ENCODE peak calls at places on chromosomes 5 and 9, in ten cellular contexts. G is CD8-positive, alpha-beta T cell; T is left ventricle myocardium inferior; H is epithelial cell of esophagus; O is fibroblast of lung; X is IMR-90; V is K562; I is foreskin fibroblast; Q is HFF-Myc; L is AG04450. C is an unnamed sample.

GRCh38 chr5:96431376-96432244 is 1.4 kb downstream of the PCSK1 start:
- DNase-seq in G (no peak), T (no peak), H (peak; percentile 30), O (peak; percentile 22), X (peak; percentile 35), V (peak; percentile 38), I (peak; percentile 50), Q (peak; percentile 7), L (no peak), C (no peak)

GRCh38 chr5:121164632-121165031 is 687.0 kb upstream of the FTMT start:
- DNase-seq in G (no peak), T (no peak), H (no peak), O (no peak), X (no peak), V (peak; percentile 21), I (no peak), Q (no peak), L (no peak), C (no peak)

GRCh38 chr5:174371600-174372094 is 326.1 kb downstream of the NSG2 start:
- DNase-seq in G (no peak), T (no peak), H (no peak), O (no peak), X (no peak), V (peak; percentile 8), I (no peak), Q (peak; percentile 70), L (no peak), C (no peak)

GRCh38 chr9:87872079-87872624 is 10.5 kb upstream of the SPATA31E1 start:
- DNase-seq in G (no peak), T (no peak), H (no peak), O (peak; percentile 38), X (peak; percentile 36), V (no peak), I (no peak), Q (no peak), L (no peak), C (no peak)

GRCh38 chr9:125172351-125172750 is 17.3 kb downstream of the PPP6C start:
- DNase-seq in G (no peak), T (no peak), H (no peak), O (peak; percentile 47), X (no peak), V (no peak), I (no peak), Q (peak; percentile 44), L (no peak), C (no peak)

GRCh38 chr9:131410051-131410491 is 16.2 kb downstream of the PRRC2B start:
- DNase-seq in G (no peak), T (no peak), H (no peak), O (peak; percentile 72), X (peak; percentile 55), V (no peak), I (peak; percentile 48), Q (no peak), L (no peak), C (no peak)

GRCh38 chr5:132250547-132250946 is 6.9 kb upstream of the PDLIM4 start:
- DNase-seq in G (no peak), T (no peak), H (no peak), O (no peak), X (no peak), V (no peak), I (no peak), Q (no peak), L (no peak), C (no peak)

GRCh38 chr5:71528206-71528605 is 58.9 kb upstream of the MCCC2 start:
- DNase-seq in G (no peak), T (no peak), H (peak; percentile 11), O (peak; percentile 10), X (peak; percentile 46), V (no peak), I (peak; percentile 2), Q (no peak), L (no peak), C (no peak)

DNA sequence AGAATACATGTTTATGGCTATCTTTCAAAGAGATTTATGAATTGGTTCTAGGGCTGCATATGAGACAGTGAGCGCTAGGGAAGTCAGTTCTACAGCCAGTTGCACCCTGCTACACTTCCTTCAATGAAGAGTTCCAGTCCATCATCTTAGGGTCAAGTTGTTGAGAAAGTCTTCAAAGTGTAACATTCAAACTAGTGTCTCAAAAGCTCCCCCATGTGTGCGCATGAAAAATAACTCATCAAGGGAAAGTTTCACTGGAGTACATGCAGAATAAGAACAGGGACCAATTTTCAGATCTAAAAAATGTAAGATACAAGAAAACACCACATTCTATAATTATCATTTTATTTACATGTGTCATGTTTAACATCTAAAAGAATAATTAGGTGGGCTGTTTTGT is 317.2 kb downstream of the DEPDC1B start:
- DNase-seq in G (no peak), T (no peak), H (peak; percentile 46), O (peak; percentile 52), X (peak; percentile 20), V (peak; percentile 10), I (peak; percentile 16), Q (peak; percentile 32), L (no peak), C (peak; percentile 15)
- TF ChIP-seq CTCF in G (no peak), T (peak; percentile 11), H (peak; percentile 45), O (peak; percentile 39), X (peak; percentile 23), V (no peak), I (peak; percentile 49), Q (peak; percentile 33), L (peak; percentile 28), C (peak; percentile 74)

GRCh38 chr5:128537999-128538248 is at the start of gene FBN2:
- DNase-seq in G (no peak), T (no peak), H (no peak), O (no peak), X (no peak), V (no peak), I (no peak), Q (no peak), L (no peak), C (no peak)

GRCh38 chr5:128537306-128537998 is 593 bp downstream of the FBN2 start:
- DNase-seq in G (no peak), T (peak; percentile 23), H (peak; percentile 67), O (peak; percentile 64), X (peak; percentile 55), V (no peak), I (peak; percentile 64), Q (no peak), L (no peak), C (no peak)

GRCh38 chr5:128535225-128535624 is 2.8 kb downstream of the FBN2 start:
- DNase-seq in G (no peak), T (no peak), H (no peak), O (no peak), X (no peak), V (no peak), I (no peak), Q (no peak), L (no peak), C (no peak)

GRCh38 chr5:128536861-128537305 is 1.2 kb downstream of the FBN2 start:
- DNase-seq in G (no peak), T (no peak), H (peak; percentile 59), O (peak; percentile 40), X (peak; percentile 30), V (no peak), I (peak; percentile 40), Q (no peak), L (no peak), C (no peak)

DNA sequence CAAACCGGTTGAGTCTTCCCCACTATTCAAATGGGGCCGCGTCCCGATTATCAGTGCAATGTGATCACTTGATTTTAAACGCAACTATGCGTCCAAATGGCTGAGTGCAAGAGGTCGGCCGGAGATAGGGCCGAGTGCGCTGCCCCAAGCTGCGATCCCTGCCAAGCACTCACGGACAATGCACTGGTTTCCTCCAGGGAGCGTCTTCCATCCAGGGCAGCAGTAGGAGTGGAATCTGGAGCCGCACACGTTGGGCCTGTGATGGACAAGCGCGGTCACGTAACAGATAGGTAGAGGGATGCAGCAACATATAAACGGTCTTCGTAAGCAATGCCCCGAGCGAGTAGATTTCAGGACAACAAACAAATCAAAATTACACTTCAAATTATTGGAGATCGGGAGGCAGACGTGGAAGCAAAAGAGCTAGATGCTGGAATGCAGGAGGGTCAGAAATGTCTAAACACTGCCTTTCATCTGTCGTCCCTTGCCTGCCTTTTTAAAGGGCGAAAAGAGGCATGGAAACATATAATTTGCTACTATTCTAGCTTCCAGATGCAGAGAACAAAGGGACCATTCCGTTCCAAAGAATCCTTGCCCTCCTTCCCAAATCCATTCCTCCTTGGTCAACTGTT is 1.7 kb downstream of the FBN2 start:
- DNase-seq in G (no peak), T (peak; percentile 14), H (no peak), O (peak; percentile 8), X (peak; percentile 17), V (no peak), I (peak; percentile 16), Q (no peak), L (no peak), C (no peak)
- H3K4me3 ChIP-seq in G (no peak overlapping the region), T (peak overlapping the region; percentile 76), H (peak overlapping the region; percentile 59), O (peak overlapping the region; percentile 72), X (peak overlapping the region; percentile 81), V (no peak overlapping the region), I (peak overlapping the region; percentile 93), Q (peak overlapping the region; percentile 89), L (peak overlapping the region; percentile 70), C (peak overlapping the region; percentile 61)

DNA sequence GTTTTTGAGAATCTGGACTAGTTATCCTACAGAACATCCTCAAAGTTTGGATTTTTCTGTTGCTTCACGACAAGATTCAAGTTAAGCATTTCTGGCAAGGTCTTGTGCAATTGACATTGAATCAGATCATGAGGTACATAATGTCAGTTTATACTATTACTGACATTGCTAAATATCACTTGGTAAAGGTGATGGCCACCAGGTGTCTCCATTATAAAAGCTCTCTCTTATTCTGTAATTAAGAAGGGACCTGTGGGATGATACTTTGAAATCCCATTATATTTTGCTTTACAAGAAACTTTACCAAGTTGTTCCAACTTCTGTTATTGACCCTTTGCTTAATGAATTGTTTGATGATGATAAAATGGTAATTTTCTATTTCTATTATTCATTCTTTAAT is 131.0 kb upstream of the ASTN2 start:
- DNase-seq in G (no peak), T (no peak), H (peak; percentile 0), O (no peak), X (no peak), V (no peak), I (no peak), Q (no peak), L (no peak), C (no peak)
- TF ChIP-seq CTCF in G (no peak), T (no peak), H (no peak), O (no peak), X (no peak), V (no peak), I (no peak), Q (no peak), L (no peak), C (no peak)

GRCh38 chr9:122370869-122371467 is at the start of gene PTGS1:
- DNase-seq in G (no peak), T (peak; percentile 61), H (peak; percentile 53), O (peak; percentile 40), X (peak; percentile 38), V (peak; percentile 64), I (peak; percentile 69), Q (no peak), L (no peak), C (no peak)

GRCh38 chr9:122371851-122372250 is 1.0 kb downstream of the PTGS1 start:
- DNase-seq in G (no peak), T (no peak), H (no peak), O (no peak), X (no peak), V (no peak), I (no peak), Q (no peak), L (no peak), C (no peak)

GRCh38 chr9:122367779-122368460 is 2.9 kb upstream of the PTGS1 start:
- DNase-seq in G (no peak), T (no peak), H (peak; percentile 90), O (no peak), X (no peak), V (no peak), I (no peak), Q (no peak), L (no peak), C (no peak)

GRCh38 chr9:122368642-122369041 is 2.2 kb upstream of the PTGS1 start:
- DNase-seq in G (no peak), T (no peak), H (no peak), O (no peak), X (no peak), V (no peak), I (no peak), Q (no peak), L (no peak), C (no peak)

DNA sequence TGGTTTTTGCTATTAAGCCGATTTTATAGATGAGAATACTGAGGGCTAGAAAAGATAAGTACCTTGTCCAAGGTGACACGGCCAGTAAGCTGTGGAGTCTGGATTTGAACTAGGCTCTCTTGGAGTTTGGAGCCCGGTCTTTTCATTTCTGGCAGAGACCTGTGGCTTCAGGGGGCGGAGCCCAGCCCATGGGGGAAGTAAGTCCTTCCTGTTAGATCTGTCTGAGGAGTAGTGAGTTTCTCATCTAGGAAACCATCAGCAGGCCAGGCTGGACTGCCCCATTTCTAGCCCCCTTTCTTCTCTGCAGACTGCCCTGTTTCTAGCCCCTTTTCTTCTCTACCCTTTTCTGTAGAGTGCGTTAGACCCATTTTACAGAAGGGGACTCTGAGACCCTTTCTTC is 521 bp upstream of the PTGS1 start:
- DNase-seq in G (no peak), T (no peak), H (no peak), O (no peak), X (no peak), V (peak; percentile 35), I (no peak), Q (no peak), L (no peak), C (no peak)
- H3K4me3 ChIP-seq in G (no peak overlapping the region), T (peak overlapping the region; percentile 63), H (no peak overlapping the region), O (peak overlapping the region; percentile 20), X (peak overlapping the region; percentile 81), V (peak overlapping the region; percentile 44), I (peak overlapping the region; percentile 61), Q (peak overlapping the region; percentile 57), L (peak overlapping the region; percentile 72), C (peak overlapping the region; percentile 48)

C was measured in epithelial cell of proximal tubule.